ENCODE peak calls at places on chromosomes 13 and 19, in four cellular contexts. N is body of pancreas, O is lower lobe of right lung, G is Peyer's patch. X is an unnamed sample. For H3K9me3, the result is how much of the 10 kb centered on the place peaks cover.

GRCh38 chr19:7795555-7796161 is 32.6 kb downstream of the CLEC4M start:
- DNase-seq in N (no peak), O (no peak), G (no peak), X (no peak)

GRCh38 chr13:22074403-22074802 is 403.5 kb downstream of the FGF9 start:
- DNase-seq in N (no peak), O (no peak), G (no peak), X (no peak)

GRCh38 chr19:56750658-56751057 is 79.1 kb upstream of the ZNF835 start:
- DNase-seq in N (no peak), O (no peak), G (no peak), X (no peak)

GRCh38 chr13:38763446-38764381 is 76.8 kb downstream of the FREM2 start:
- DNase-seq in N (peak), O (no peak), G (no peak), X (no peak)

GRCh38 chr13:53142301-53142700 is 113.7 kb downstream of the OLFM4 start:
- DNase-seq in N (no peak), O (no peak), G (no peak), X (no peak)

GRCh38 chr13:37682496-37682895 is 83.9 kb upstream of the POSTN start:
- DNase-seq in N (no peak), O (no peak), G (no peak), X (no peak)

GRCh38 chr19:16001481-16002312 is 52.9 kb downstream of the OR10H4 start:
- DNase-seq in N (peak), O (no peak), G (peak), X (no peak)

GRCh38 chr19:2032296-2032941 is 16.9 kb upstream of the BTBD2 start:
- DNase-seq in N (peak), O (peak), G (peak), X (peak)

GRCh38 chr13:79674765-79675515 is 194.0 kb downstream of the NDFIP2 start:
- DNase-seq in N (no peak), O (no peak), G (no peak), X (no peak)

GRCh38 chr13:81406639-81407292 is 1065.8 kb upstream of the SPRY2 start:
- DNase-seq in N (peak), O (no peak), G (no peak), X (no peak)

GRCh38 chr19:58417071-58417470 is 8.6 kb downstream of the ZNF584 start:
- DNase-seq in N (no peak), O (no peak), G (no peak), X (no peak)

GRCh38 chr19:32581704-32582164 is 744 bp downstream of the PDCD5 start:
- DNase-seq in N (no peak), O (peak), G (no peak), X (peak)

GRCh38 chr13:51806571-51806970 is 2.6 kb upstream of the DHRS12 start:
- DNase-seq in N (peak), O (no peak), G (no peak), X (peak)

GRCh38 chr19:45920458-45920857 is 5.9 kb upstream of the NANOS2 start:
- DNase-seq in N (no peak), O (no peak), G (no peak), X (no peak)

GRCh38 chr19:8240274-8241229 is 31.4 kb downstream of the CERS4 start:
- DNase-seq in N (peak), O (peak), G (peak), X (peak)

GRCh38 chr19:16062789-16063188 is 13.5 kb upstream of the TPM4 start:
- DNase-seq in N (peak), O (peak), G (peak), X (peak)

GRCh38 chr13:22114630-22115311 is 443.9 kb downstream of the FGF9 start:
- DNase-seq in N (no peak), O (peak), G (no peak), X (no peak)

GRCh38 chr19:49570138-49570856 is 10.1 kb downstream of the NOSIP start:
- DNase-seq in N (peak), O (no peak), G (no peak), X (peak)

GRCh38 chr19:42066075-42066754 is 3.8 kb downstream of the GRIK5 start:
- DNase-seq in N (no peak), O (no peak), G (no peak), X (no peak)

GRCh38 chr13:44241638-44242037 is 132.0 kb upstream of the SERP2 start:
- DNase-seq in N (no peak), O (no peak), G (no peak), X (no peak)

GRCh38 chr19:56105090-56105701 is 15.9 kb downstream of the ZNF787 start:
- DNase-seq in N (peak), O (peak), G (peak), X (peak)

GRCh38 chr13:26660185-26660584 is 100.4 kb downstream of the GPR12 start:
- DNase-seq in N (no peak), O (no peak), G (no peak), X (no peak)

GRCh38 chr13:26653842-26654241 is 96.4 kb downstream of the WASF3 start:
- DNase-seq in N (no peak), O (no peak), G (no peak), X (no peak)

GRCh38 chr13:26658491-26658890 is 101.0 kb downstream of the WASF3 start:
- DNase-seq in N (no peak), O (no peak), G (no peak), X (no peak)

GRCh38 chr13:26658972-26659371 is 101.5 kb downstream of the WASF3 start:
- DNase-seq in N (no peak), O (no peak), G (no peak), X (no peak)

DNA sequence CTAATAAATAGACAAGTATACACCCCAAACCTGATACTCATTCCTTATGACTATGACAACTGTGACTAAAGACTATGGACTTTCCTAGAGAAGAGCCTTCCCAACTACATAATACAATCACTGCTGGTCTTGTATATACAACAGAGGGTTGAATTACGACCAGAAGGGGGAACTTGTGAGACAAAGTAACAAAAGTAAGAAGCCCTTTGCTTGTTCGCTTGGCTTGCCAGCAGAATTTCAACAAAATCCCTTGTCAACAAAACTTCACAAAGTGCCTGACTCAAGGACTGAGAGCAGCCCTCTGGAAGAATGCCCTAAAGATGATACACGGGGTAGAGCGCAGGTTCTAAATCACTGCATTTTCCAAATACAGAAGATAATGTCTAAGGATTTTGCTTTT is 99.4 kb downstream of the WASF3 start:
- DNase-seq in N (no peak), O (no peak), G (no peak), X (no peak)
- TF ChIP-seq CTCF in N (no peak), O (no peak), G (no peak), X (no peak)

GRCh38 chr13:27269114-27269665 is 1.4 kb upstream of the RASL11A start:
- DNase-seq in N (no peak), O (no peak), G (no peak), X (no peak)
- H3K27ac ChIP-seq in N (no peak), O (no peak), G (no peak), X (no peak)

DNA sequence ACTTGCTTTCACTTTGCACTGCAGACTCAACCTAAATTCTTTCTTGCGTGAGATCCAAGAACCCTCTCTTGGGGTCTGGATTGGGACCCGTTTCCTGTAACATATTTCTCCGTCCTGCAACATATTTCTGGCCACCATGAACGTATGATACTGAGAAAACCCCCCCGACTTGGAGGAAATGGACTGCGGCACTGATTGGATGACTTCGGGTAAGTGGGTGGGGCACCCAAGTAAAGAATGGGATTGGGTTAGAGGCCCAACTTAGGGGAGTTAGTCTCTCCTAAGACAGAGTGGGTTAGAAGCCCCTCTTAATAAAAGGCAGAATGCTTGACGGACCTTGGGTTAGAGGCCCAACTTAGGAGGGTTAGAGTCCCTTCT is 690.4 kb downstream of the UQCRFS1 start:
- DNase-seq in N (no peak), O (no peak), G (no peak), X (no peak)
- H3K9me3 ChIP-seq in N (under half), O (under half), G (under half), X (under half)

DNA sequence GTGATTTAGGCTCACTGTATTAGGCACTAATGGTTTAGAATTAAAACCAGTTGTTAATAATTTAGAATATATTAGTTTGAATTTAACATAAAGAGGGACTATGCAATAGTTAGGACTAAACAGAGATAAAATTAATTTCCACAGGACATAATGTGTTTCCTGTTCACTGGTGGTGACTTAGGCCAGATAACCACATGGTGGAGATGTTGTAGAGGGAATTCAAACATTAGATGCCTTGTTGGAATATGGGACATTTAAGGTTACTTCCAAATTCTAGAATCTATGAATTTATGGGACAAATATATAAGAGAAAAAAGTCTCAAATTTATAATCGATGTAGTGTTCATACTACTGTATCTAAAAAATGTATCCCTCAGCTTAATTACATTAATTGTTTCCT is 615.5 kb upstream of the KLHL1 start:
- DNase-seq in N (no peak), O (no peak), G (no peak), X (no peak)
- TF ChIP-seq CTCF in N (no peak), O (no peak), G (no peak), X (no peak)

DNA sequence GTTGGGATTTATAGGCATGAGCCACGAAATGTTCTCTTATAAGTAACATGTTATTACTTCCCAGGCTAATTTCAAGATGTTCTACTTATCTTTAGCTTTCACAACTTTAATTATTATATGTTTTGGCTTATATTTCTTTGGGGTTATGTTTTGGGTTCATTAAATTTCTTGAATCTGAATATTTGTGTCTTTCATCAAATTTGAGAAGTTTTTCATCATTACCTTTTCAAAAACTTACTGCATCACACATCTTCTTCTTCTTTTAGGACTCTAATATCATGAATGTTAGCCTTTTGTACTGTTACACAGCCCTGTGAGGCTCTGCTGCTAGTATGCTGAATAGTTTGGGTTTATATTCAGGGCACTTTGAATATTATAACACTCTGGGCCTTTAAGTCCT is 9.7 kb upstream of the ZNF266 start:
- DNase-seq in N (no peak), O (no peak), G (no peak), X (no peak)
- H3K27ac ChIP-seq in N (no peak), O (no peak), G (no peak), X (no peak)

GRCh38 chr19:27890696-27891095 is 1322.3 kb downstream of the UQCRFS1 start:
- DNase-seq in N (no peak), O (no peak), G (no peak), X (no peak)

GRCh38 chr19:27890206-27890605 is 1322.7 kb downstream of the UQCRFS1 start:
- DNase-seq in N (no peak), O (no peak), G (no peak), X (no peak)

GRCh38 chr19:27891411-27891810 is 1321.5 kb downstream of the UQCRFS1 start:
- DNase-seq in N (no peak), O (no peak), G (no peak), X (no peak)

GRCh38 chr19:27894906-27895754 is 1317.8 kb downstream of the UQCRFS1 start:
- DNase-seq in N (no peak), O (no peak), G (no peak), X (no peak)

GRCh38 chr19:27892500-27892899 is 1320.5 kb downstream of the UQCRFS1 start:
- DNase-seq in N (no peak), O (no peak), G (no peak), X (no peak)
- H3K9me3 ChIP-seq in N (under half), O (under half), G (under half), X (under half)

DNA sequence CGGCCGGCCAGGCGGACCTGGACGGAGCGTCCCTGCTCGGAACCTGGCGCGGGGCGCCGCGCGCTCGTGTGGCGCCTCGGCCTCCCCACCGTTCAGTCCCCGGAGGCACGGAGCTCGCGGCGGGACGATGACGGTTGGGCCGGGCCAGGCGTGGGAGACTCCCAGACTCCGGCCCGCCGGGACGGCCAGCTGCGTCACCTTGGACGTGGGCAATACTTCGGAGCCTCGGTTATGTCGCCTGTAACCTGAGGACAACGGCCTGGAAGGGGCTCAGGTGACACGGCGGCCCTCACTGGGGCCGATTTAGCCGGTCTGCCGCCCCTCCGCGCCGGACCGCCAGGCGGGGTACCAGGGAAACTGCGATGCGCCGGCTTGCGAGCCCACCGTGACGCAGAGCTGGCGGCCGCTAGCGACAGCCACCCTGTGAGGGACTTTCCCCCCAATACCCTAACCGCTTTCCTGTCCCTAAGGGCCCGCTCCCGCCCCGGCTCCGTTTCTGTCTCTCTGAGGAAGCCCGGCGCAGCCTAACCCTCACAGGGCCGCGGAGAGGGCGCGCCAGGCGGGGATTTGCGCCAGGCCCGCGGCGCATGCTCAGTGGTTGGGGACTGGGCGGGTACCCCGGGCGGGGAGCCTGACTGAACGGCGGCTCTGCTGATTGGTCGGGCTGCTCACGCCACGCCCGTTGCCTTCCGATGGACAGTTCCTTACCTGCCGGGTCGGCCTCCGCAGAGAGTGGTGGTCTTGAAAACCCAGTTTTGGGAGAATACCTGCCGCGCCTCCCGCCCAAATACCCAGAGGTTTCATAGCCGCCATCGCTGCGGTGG is 109.5 kb upstream of the DOCK9 start:
- DNase-seq in N (peak), O (peak), G (peak), X (peak)
- TF ChIP-seq CTCF in N (peak), O (peak), G (peak), X (no peak)

GRCh38 chr19:3547301-3547731 is 8.3 kb downstream of the TEKTIP1 start:
- DNase-seq in N (no peak), O (peak), G (no peak), X (no peak)

GRCh38 chr19:3549816-3550215 is 7.6 kb downstream of the MFSD12 start:
- DNase-seq in N (no peak), O (no peak), G (no peak), X (no peak)

GRCh38 chr19:3546119-3546518 is 7.1 kb downstream of the TEKTIP1 start:
- DNase-seq in N (no peak), O (no peak), G (no peak), X (no peak)

GRCh38 chr19:3547767-3548282 is 8.9 kb downstream of the TEKTIP1 start:
- DNase-seq in N (no peak), O (peak), G (no peak), X (no peak)

GRCh38 chr19:3548594-3548993 is 8.8 kb downstream of the MFSD12 start:
- DNase-seq in N (peak), O (peak), G (no peak), X (no peak)
- H3K27ac ChIP-seq in N (no peak), O (no peak), G (no peak), X (no peak)

DNA sequence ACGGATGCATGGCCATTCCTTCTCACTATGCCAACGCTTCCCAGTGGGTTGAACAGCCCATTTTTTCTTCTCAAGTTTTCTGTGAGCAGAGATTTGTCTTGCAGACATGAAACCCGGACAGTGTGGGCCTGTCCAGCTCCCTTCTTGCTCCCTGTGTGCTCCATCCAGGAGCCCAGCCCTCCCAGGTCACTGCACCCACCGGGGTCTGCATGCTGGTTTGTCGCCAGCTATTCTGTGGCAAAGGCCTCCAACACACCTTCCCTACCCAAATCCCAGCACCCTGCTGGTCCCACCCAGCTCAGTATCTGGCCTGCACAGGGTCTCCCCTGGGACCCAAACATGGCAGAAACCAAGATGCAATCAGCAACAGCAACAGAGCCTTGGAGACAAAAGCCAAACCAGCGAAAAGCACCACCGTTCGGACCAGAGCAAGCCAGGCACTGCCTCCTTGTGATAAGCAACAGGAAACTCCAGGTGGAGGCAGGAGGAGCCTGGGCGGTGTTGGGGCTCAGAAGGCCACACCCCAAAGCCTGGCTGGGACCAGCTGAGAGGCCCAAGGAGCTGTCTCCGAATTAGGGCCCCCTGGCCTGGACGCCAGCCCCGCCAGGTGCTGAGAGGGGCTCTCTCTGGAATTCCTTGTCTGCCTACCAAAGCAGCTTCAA is 12.2 kb upstream of the SPACA7 start:
- DNase-seq in N (no peak), O (no peak), G (no peak), X (no peak)
- H3K9me3 ChIP-seq in N (under half), O (under half), G (under half), X (under half)

X was measured in heart right ventricle.